ENCODE peak calls at places on chromosomes 4 and X, in eight cellular contexts. Q is T-helper 1 cell; L is stimulated activated CD8-positive, alpha-beta memory T cell treated with anti-CD3 and anti-CD28 coated beads, Interleukin-4, amount 100 ng/mL, for 1 hour; X is ureter; C is left lung; H is NCI-H345; W is fibroblast of the aortic adventitia; F is EH. J is an unnamed sample.

GRCh38 chr4:77669911-77670590 is 64.4 kb downstream of the CXCL13 start:
- DNase-seq in Q (no peak), L (no peak), X (no peak), C (no peak), H (peak), W (no peak), F (peak), J (no peak)

GRCh38 chr4:110132822-110133719 is 65.3 kb downstream of the ELOVL6 start:
- DNase-seq in Q (no peak), L (no peak), X (no peak), C (no peak), H (peak), W (peak), F (no peak), J (no peak)

GRCh38 chr4:72896515-72896914 is 173.0 kb downstream of the COX18 start:
- DNase-seq in Q (no peak), L (no peak), X (no peak), C (no peak), H (no peak), W (peak), F (peak), J (no peak)

GRCh38 chr4:178316211-178316610 is 874.0 kb upstream of the AGA start:
- DNase-seq in Q (no peak), L (no peak), X (no peak), C (no peak), H (no peak), W (no peak), F (no peak), J (no peak)

GRCh38 chr4:151766691-151767090 is 5.9 kb upstream of the GATB start:
- DNase-seq in Q (no peak), L (no peak), X (no peak), C (no peak), H (no peak), W (no peak), F (no peak), J (no peak)

GRCh38 chrX:31178064-31178768 is 106.4 kb upstream of the FTHL17 start:
- DNase-seq in Q (no peak), L (no peak), X (no peak), C (no peak), H (no peak), W (no peak), F (no peak), J (no peak)

GRCh38 chrX:71058116-71058515 is 10.0 kb downstream of the SNX12 start:
- DNase-seq in Q (no peak), L (no peak), X (no peak), C (no peak), H (no peak), W (no peak), F (no peak), J (no peak)

GRCh38 chr4:170110290-170110672 is 20.5 kb upstream of the AADAT start:
- DNase-seq in Q (no peak), L (no peak), X (no peak), C (no peak), H (no peak), W (no peak), F (no peak), J (no peak)

GRCh38 chrX:80223922-80224579 is 196.2 kb upstream of the TENT5D start:
- DNase-seq in Q (no peak), L (no peak), X (no peak), C (no peak), H (no peak), W (peak), F (no peak), J (no peak)

GRCh38 chr4:176671532-176671931 is 121.2 kb downstream of the VEGFC start:
- DNase-seq in Q (no peak), L (no peak), X (no peak), C (no peak), H (no peak), W (peak), F (no peak), J (no peak)

GRCh38 chrX:27598312-27598711 is 8.2 kb downstream of the DCAF8L2 start:
- DNase-seq in Q (no peak), L (no peak), X (no peak), C (no peak), H (no peak), W (peak), F (no peak), J (no peak)

J was measured in sciatic nerve.